ENCODE peak calls at places on chromosomes 1 and 21, in four cellular contexts. One of them, this sample, is unnamed.
A peak's percentile ranks its signal among the peaks of the same experiment; 100 is the strongest.

GRCh38 chr1:176177764-176178163 is 29.3 kb downstream of the COP1 start:
- DNase-seq in SK-N-SH: no peak
- DNase-seq in neural progenitor cell: no peak
- DNase-seq in GM23248: no peak
- DNase-seq in this sample: peak; percentile 14

GRCh38 chr1:183926978-183927377 is 110.5 kb downstream of the COLGALT2 start:
- DNase-seq in SK-N-SH: no peak
- DNase-seq in neural progenitor cell: no peak
- DNase-seq in GM23248: peak; percentile 9
- DNase-seq in this sample: no peak

GRCh38 chr21:43681650-43682049 is 22.3 kb downstream of the RRP1B start:
- DNase-seq in SK-N-SH: no peak
- DNase-seq in neural progenitor cell: no peak
- DNase-seq in GM23248: no peak
- DNase-seq in this sample: no peak

GRCh38 chr1:34985063-34985770 is at the start of gene TMEM35B:
- DNase-seq in SK-N-SH: peak; percentile 87
- DNase-seq in neural progenitor cell: peak; percentile 72
- DNase-seq in GM23248: peak; percentile 80
- DNase-seq in this sample: peak; percentile 76

GRCh38 chr1:60872690-60873089 is 209.7 kb upstream of the NFIA start:
- DNase-seq in SK-N-SH: no peak
- DNase-seq in neural progenitor cell: no peak
- DNase-seq in GM23248: no peak
- DNase-seq in this sample: no peak

GRCh38 chr21:39319814-39320332 is 6.4 kb upstream of the BRWD1 start:
- DNase-seq in SK-N-SH: no peak
- DNase-seq in neural progenitor cell: no peak
- DNase-seq in GM23248: peak; percentile 71
- DNase-seq in this sample: no peak

GRCh38 chr1:167148388-167148787 is 54.5 kb downstream of the STYXL2 start:
- DNase-seq in SK-N-SH: no peak
- DNase-seq in neural progenitor cell: peak; percentile 78
- DNase-seq in GM23248: no peak
- DNase-seq in this sample: no peak

GRCh38 chr1:218778731-218779130 is 394.9 kb upstream of the LYPLAL1 start:
- DNase-seq in SK-N-SH: peak; percentile 42
- DNase-seq in neural progenitor cell: no peak
- DNase-seq in GM23248: no peak
- DNase-seq in this sample: no peak

GRCh38 chr1:75310067-75310466 is 175.9 kb downstream of the LHX8 start:
- DNase-seq in SK-N-SH: no peak
- DNase-seq in neural progenitor cell: no peak
- DNase-seq in GM23248: no peak
- DNase-seq in this sample: no peak

GRCh38 chr1:145935708-145936107 is 8.4 kb upstream of the RBM8A start:
- DNase-seq in SK-N-SH: no peak
- DNase-seq in neural progenitor cell: no peak
- DNase-seq in GM23248: no peak
- DNase-seq in this sample: no peak

GRCh38 chr1:33710989-33711388 is 152.9 kb upstream of the HMGB4 start:
- DNase-seq in SK-N-SH: peak; percentile 32
- DNase-seq in neural progenitor cell: no peak
- DNase-seq in GM23248: peak; percentile 75
- DNase-seq in this sample: no peak

GRCh38 chr1:209741198-209741597 is 14.7 kb upstream of the TRAF3IP3 start:
- DNase-seq in SK-N-SH: no peak
- DNase-seq in neural progenitor cell: no peak
- DNase-seq in GM23248: no peak
- DNase-seq in this sample: no peak

GRCh38 chr21:44253832-44254700 is 7.6 kb downstream of the DNMT3L start:
- DNase-seq in SK-N-SH: no peak
- DNase-seq in neural progenitor cell: peak; percentile 2
- DNase-seq in GM23248: no peak
- DNase-seq in this sample: peak; percentile 49

GRCh38 chr1:228938248-228938891 is 203.1 kb downstream of the RHOU start:
- DNase-seq in SK-N-SH: no peak
- DNase-seq in neural progenitor cell: no peak
- DNase-seq in GM23248: no peak
- DNase-seq in this sample: no peak

GRCh38 chr1:210696709-210697108 is 368.0 kb downstream of the HHAT start:
- DNase-seq in SK-N-SH: no peak
- DNase-seq in neural progenitor cell: no peak
- DNase-seq in GM23248: no peak
- DNase-seq in this sample: peak; percentile 98

GRCh38 chr21:22758478-22758877 is 1760.3 kb downstream of the NCAM2 start:
- DNase-seq in SK-N-SH: no peak
- DNase-seq in neural progenitor cell: no peak
- DNase-seq in GM23248: no peak
- DNase-seq in this sample: no peak

GRCh38 chr1:30379684-30380624 is 343.4 kb downstream of the MATN1 start:
- DNase-seq in SK-N-SH: peak; percentile 85
- DNase-seq in neural progenitor cell: peak; percentile 87
- DNase-seq in GM23248: peak; percentile 89
- DNase-seq in this sample: peak; percentile 57

GRCh38 chr1:81414417-81415087 is 386.2 kb upstream of the ADGRL2 start:
- DNase-seq in SK-N-SH: peak; percentile 31
- DNase-seq in neural progenitor cell: peak; percentile 78
- DNase-seq in GM23248: peak; percentile 68
- DNase-seq in this sample: no peak

GRCh38 chr21:46108827-46109226 is 10.9 kb downstream of the COL6A2 start:
- DNase-seq in SK-N-SH: no peak
- DNase-seq in neural progenitor cell: no peak
- DNase-seq in GM23248: no peak
- DNase-seq in this sample: no peak

GRCh38 chr1:53332188-53332564 is 4.3 kb upstream of the LRP8 start:
- DNase-seq in SK-N-SH: no peak
- DNase-seq in neural progenitor cell: no peak
- DNase-seq in GM23248: no peak
- DNase-seq in this sample: no peak

GRCh38 chr1:46595127-46595526 is 8.9 kb downstream of the MKNK1 start:
- DNase-seq in SK-N-SH: no peak
- DNase-seq in neural progenitor cell: no peak
- DNase-seq in GM23248: no peak
- DNase-seq in this sample: no peak

GRCh38 chr1:242011879-242012674 is 13.2 kb upstream of the MAP1LC3C start:
- DNase-seq in SK-N-SH: no peak
- DNase-seq in neural progenitor cell: no peak
- DNase-seq in GM23248: peak; percentile 79
- DNase-seq in this sample: no peak

GRCh38 chr1:228321895-228322294 is 84.7 kb downstream of the TRIM11 start:
- DNase-seq in SK-N-SH: no peak
- DNase-seq in neural progenitor cell: no peak
- DNase-seq in GM23248: no peak
- DNase-seq in this sample: no peak

GRCh38 chr1:3598051-3598471 is 13.2 kb downstream of the MEGF6 start:
- DNase-seq in SK-N-SH: no peak
- DNase-seq in neural progenitor cell: peak; percentile 36
- DNase-seq in GM23248: no peak
- DNase-seq in this sample: no peak

GRCh38 chr1:115348636-115349035 is 10.6 kb upstream of the NGF start:
- DNase-seq in SK-N-SH: no peak
- DNase-seq in neural progenitor cell: no peak
- DNase-seq in GM23248: no peak
- DNase-seq in this sample: no peak

GRCh38 chr1:247517795-247518612 is 18.2 kb downstream of the OR2C3 start:
- DNase-seq in SK-N-SH: peak; percentile 27
- DNase-seq in neural progenitor cell: no peak
- DNase-seq in GM23248: no peak
- DNase-seq in this sample: no peak

GRCh38 chr1:64173300-64173940 is 30.0 kb upstream of the UBE2U start:
- DNase-seq in SK-N-SH: no peak
- DNase-seq in neural progenitor cell: no peak
- DNase-seq in GM23248: no peak
- DNase-seq in this sample: no peak

GRCh38 chr1:30043731-30044408 is 679.5 kb downstream of the MATN1 start:
- DNase-seq in SK-N-SH: no peak
- DNase-seq in neural progenitor cell: no peak
- DNase-seq in GM23248: no peak
- DNase-seq in this sample: no peak

GRCh38 chr1:153506831-153507413 is 28.9 kb downstream of the S100A6 start:
- DNase-seq in SK-N-SH: no peak
- DNase-seq in neural progenitor cell: no peak
- DNase-seq in GM23248: peak; percentile 95
- DNase-seq in this sample: no peak

GRCh38 chr1:147808025-147808424 is 47.6 kb upstream of the GJA5 start:
- DNase-seq in SK-N-SH: no peak
- DNase-seq in neural progenitor cell: no peak
- DNase-seq in GM23248: peak; percentile 4
- DNase-seq in this sample: no peak

GRCh38 chr1:82564338-82564737 is 763.6 kb downstream of the ADGRL2 start:
- DNase-seq in SK-N-SH: no peak
- DNase-seq in neural progenitor cell: no peak
- DNase-seq in GM23248: no peak
- DNase-seq in this sample: no peak

GRCh38 chr1:82565546-82565945 is 764.8 kb downstream of the ADGRL2 start:
- DNase-seq in SK-N-SH: no peak
- DNase-seq in neural progenitor cell: no peak
- DNase-seq in GM23248: peak; percentile 92
- DNase-seq in this sample: no peak

GRCh38 chr1:82567308-82567707 is 766.6 kb downstream of the ADGRL2 start:
- DNase-seq in SK-N-SH: no peak
- DNase-seq in neural progenitor cell: no peak
- DNase-seq in GM23248: no peak
- DNase-seq in this sample: no peak

GRCh38 chr1:82562448-82562847 is 761.7 kb downstream of the ADGRL2 start:
- DNase-seq in SK-N-SH: no peak
- DNase-seq in neural progenitor cell: peak; percentile 23
- DNase-seq in GM23248: no peak
- DNase-seq in this sample: no peak

DNA sequence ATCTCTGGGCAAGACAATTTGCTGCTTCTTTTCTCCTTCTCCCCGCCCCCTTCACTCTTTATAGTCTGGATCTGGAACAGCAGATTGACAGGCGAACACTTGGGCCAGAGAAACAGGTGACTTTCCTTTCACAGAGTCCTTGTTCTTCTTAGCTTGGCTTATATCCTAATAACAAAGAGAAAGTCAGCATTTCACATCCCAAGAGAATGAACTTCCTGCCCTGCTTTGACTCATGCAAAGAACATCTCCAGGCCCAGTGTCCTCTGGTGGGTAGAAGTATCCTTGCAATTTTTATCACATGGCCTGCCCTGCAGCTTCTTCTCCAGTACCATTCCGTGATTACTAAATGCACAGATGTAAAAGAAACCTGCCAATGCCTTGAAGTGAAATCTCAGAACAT is 764.4 kb downstream of the ADGRL2 start:
- DNase-seq in SK-N-SH: no peak
- DNase-seq in neural progenitor cell: peak; percentile 11
- DNase-seq in GM23248: peak; percentile 87
- DNase-seq in this sample: no peak
- TF ChIP-seq EZH2phosphoT487 in SK-N-SH: no peak
- TF ChIP-seq EZH2phosphoT487 in neural progenitor cell: no peak
- TF ChIP-seq EZH2phosphoT487 in GM23248: no peak
- TF ChIP-seq EZH2phosphoT487 in this sample: no peak

GRCh38 chr1:32540589-32540988 is 1.4 kb downstream of the ZBTB8A start:
- DNase-seq in SK-N-SH: peak; percentile 38
- DNase-seq in neural progenitor cell: peak; percentile 11
- DNase-seq in GM23248: peak; percentile 3
- DNase-seq in this sample: no peak

GRCh38 chr1:32538887-32539583 is at the start of gene ZBTB8A:
- DNase-seq in SK-N-SH: peak; percentile 83
- DNase-seq in neural progenitor cell: no peak
- DNase-seq in GM23248: peak; percentile 87
- DNase-seq in this sample: peak; percentile 48

GRCh38 chr1:32536764-32537163 is 2.5 kb upstream of the ZBTB8A start:
- DNase-seq in SK-N-SH: no peak
- DNase-seq in neural progenitor cell: no peak
- DNase-seq in GM23248: no peak
- DNase-seq in this sample: no peak

GRCh38 chr1:32541064-32541566 is 1.9 kb downstream of the ZBTB8A start:
- DNase-seq in SK-N-SH: no peak
- DNase-seq in neural progenitor cell: no peak
- DNase-seq in GM23248: no peak
- DNase-seq in this sample: no peak

GRCh38 chr1:32539584-32540571 is 651 bp downstream of the ZBTB8A start:
- DNase-seq in SK-N-SH: peak; percentile 86
- DNase-seq in neural progenitor cell: peak; percentile 89
- DNase-seq in GM23248: peak; percentile 79
- DNase-seq in this sample: peak; percentile 49
- TF ChIP-seq EZH2phosphoT487 in SK-N-SH: no peak
- TF ChIP-seq EZH2phosphoT487 in neural progenitor cell: no peak
- TF ChIP-seq EZH2phosphoT487 in GM23248: no peak
- TF ChIP-seq EZH2phosphoT487 in this sample: no peak

GRCh38 chr1:43554444-43554992 is 23.8 kb downstream of the PTPRF start:
- DNase-seq in SK-N-SH: peak; percentile 57
- DNase-seq in neural progenitor cell: peak; percentile 69
- DNase-seq in GM23248: peak; percentile 76
- DNase-seq in this sample: peak; percentile 39

GRCh38 chr1:43550598-43551246 is 20.0 kb downstream of the PTPRF start:
- DNase-seq in SK-N-SH: no peak
- DNase-seq in neural progenitor cell: no peak
- DNase-seq in GM23248: no peak
- DNase-seq in this sample: no peak

GRCh38 chr1:43551396-43551888 is 20.8 kb downstream of the PTPRF start:
- DNase-seq in SK-N-SH: no peak
- DNase-seq in neural progenitor cell: no peak
- DNase-seq in GM23248: no peak
- DNase-seq in this sample: no peak

GRCh38 chr1:43552059-43552742 is 21.5 kb downstream of the PTPRF start:
- DNase-seq in SK-N-SH: no peak
- DNase-seq in neural progenitor cell: no peak
- DNase-seq in GM23248: no peak
- DNase-seq in this sample: no peak

GRCh38 chr1:43552813-43553212 is 22.1 kb downstream of the PTPRF start:
- DNase-seq in SK-N-SH: no peak
- DNase-seq in neural progenitor cell: no peak
- DNase-seq in GM23248: peak; percentile 31
- DNase-seq in this sample: no peak
- TF ChIP-seq EZH2phosphoT487 in SK-N-SH: no peak
- TF ChIP-seq EZH2phosphoT487 in neural progenitor cell: no peak
- TF ChIP-seq EZH2phosphoT487 in GM23248: no peak
- TF ChIP-seq EZH2phosphoT487 in this sample: no peak

DNA sequence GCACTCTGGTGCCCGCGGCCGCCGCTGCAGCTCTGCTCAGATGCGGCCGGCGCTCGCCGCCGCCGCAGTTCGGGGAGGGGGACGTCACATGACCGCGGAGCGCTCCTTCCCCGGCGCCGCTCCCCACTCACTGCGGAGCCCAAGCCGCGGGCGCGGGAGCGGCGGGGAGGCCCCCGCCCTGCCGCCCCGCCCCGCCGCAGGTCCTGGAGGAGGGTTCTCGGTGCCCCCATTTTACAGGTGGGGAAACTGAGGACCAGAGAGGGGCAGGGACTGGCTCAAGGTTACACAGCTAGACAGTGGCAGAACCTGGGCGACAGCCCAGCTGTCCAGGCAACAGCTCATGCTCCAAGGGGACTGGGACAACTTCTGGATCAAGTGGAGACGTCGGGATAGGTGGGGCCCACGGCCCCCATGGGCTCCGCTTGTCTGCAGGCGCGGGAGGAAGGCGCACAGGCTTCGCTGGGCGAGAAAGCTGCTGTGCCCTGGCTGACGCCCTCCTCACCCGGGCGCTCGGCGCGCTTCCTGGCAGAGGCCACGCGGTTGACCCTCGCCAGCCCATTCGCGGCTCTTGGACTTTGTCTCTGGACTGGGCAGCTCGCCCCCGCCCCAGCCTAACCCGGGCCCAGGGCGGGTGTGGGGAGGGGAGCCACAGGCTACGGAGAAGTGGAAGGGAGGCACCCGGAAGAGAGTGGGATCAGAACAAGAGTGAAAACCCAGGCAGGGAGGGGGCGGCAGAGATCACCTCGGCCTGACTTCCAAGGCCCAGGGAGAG is at the start of gene RAP1GAP:
- DNase-seq in SK-N-SH: peak; percentile 86
- DNase-seq in neural progenitor cell: peak; percentile 79
- DNase-seq in GM23248: peak; percentile 46
- DNase-seq in this sample: no peak
- TF ChIP-seq EZH2phosphoT487 in SK-N-SH: no peak
- TF ChIP-seq EZH2phosphoT487 in neural progenitor cell: no peak
- TF ChIP-seq EZH2phosphoT487 in GM23248: no peak
- TF ChIP-seq EZH2phosphoT487 in this sample: no peak

This sample was measured in MM.1S.